ENCODE peak calls at places on chromosomes 3 and 15, in five cellular contexts. H, V, M, B and C are unnamed samples.

GRCh38 chr15:69997701-69998273 is 99.9 kb downstream of the TLE3 start:
- DNase-seq in H (peak; percentile 53), M (peak; percentile 61), V (no peak), B (peak; percentile 61), C (no peak)

GRCh38 chr3:197151562-197151961 is 121.9 kb upstream of the MELTF start:
- DNase-seq in B (peak; percentile 80), M (peak; percentile 76), H (peak; percentile 37), V (no peak), C (no peak)

GRCh38 chr15:82183121-82184031 is 79.2 kb downstream of the EFL1 start:
- DNase-seq in H (peak; percentile 96), V (no peak), B (peak; percentile 35), M (peak; percentile 81), C (no peak)

GRCh38 chr3:53049987-53050386 is 4.1 kb upstream of the SFMBT1 start:
- DNase-seq in V (no peak), H (no peak), M (no peak), B (no peak), C (no peak)

GRCh38 chr3:181726351-181727121 is 14.8 kb downstream of the SOX2 start:
- DNase-seq in M (no peak), V (peak; percentile 67), B (no peak), H (peak; percentile 29), C (no peak)

GRCh38 chr3:182294256-182294655 is 499.0 kb upstream of the ATP11B start:
- DNase-seq in V (no peak), H (peak; percentile 93), M (no peak), B (peak; percentile 32), C (no peak)

GRCh38 chr15:77869021-77869895 is 208.3 kb downstream of the TBC1D2B start:
- DNase-seq in B (peak; percentile 46), V (no peak), H (peak; percentile 21), M (peak; percentile 40), C (peak; percentile 10)

GRCh38 chr3:44993471-44994205 is 17.6 kb downstream of the EXOSC7 start:
- DNase-seq in H (peak; percentile 66), B (peak; percentile 80), V (no peak), M (peak; percentile 79), C (no peak)

GRCh38 chr3:65732060-65732933 is 306.4 kb downstream of the MAGI1 start:
- DNase-seq in H (peak; percentile 35), B (peak; percentile 64), V (peak; percentile 65), M (peak; percentile 84), C (peak; percentile 73)

GRCh38 chr15:90493647-90494046 is 36.1 kb upstream of the CRTC3 start:
- DNase-seq in M (no peak), V (no peak), B (no peak), H (no peak), C (no peak)

GRCh38 chr15:100602822-100603393 is 519 bp downstream of the ASB7 start:
- DNase-seq in V (peak; percentile 54), M (peak; percentile 64), B (peak; percentile 12), H (peak; percentile 29), C (peak; percentile 38)

GRCh38 chr3:122312826-122313225 is 12.2 kb upstream of the CSTA start:
- DNase-seq in M (no peak), V (no peak), B (no peak), H (no peak), C (no peak)

GRCh38 chr3:136463170-136463569 is 213.0 kb downstream of the PCCB start:
- DNase-seq in V (no peak), M (no peak), B (no peak), H (no peak), C (peak; percentile 42)

GRCh38 chr15:99706557-99707303 is 26.5 kb downstream of the LYSMD4 start:
- DNase-seq in M (peak; percentile 42), B (no peak), H (no peak), V (no peak), C (no peak)

GRCh38 chr3:150110097-150110496 is 139.4 kb upstream of the PFN2 start:
- DNase-seq in V (no peak), M (no peak), H (no peak), B (peak; percentile 39), C (no peak)

GRCh38 chr3:115537669-115538068 is 85.6 kb upstream of the GAP43 start:
- DNase-seq in V (no peak), H (no peak), B (no peak), M (peak; percentile 12), C (no peak)

GRCh38 chr15:60507596-60508424 is 28.9 kb upstream of the ICE2 start:
- DNase-seq in H (peak; percentile 45), B (peak; percentile 72), V (peak; percentile 82), M (peak; percentile 74), C (peak; percentile 80)

GRCh38 chr3:191889781-191890180 is 428.8 kb downstream of the PYDC2 start:
- DNase-seq in M (no peak), V (no peak), B (peak; percentile 7), H (peak; percentile 65), C (no peak)

GRCh38 chr15:78681306-78682012 is 40.4 kb upstream of the CHRNB4 start:
- DNase-seq in B (no peak), M (no peak), H (no peak), V (no peak), C (no peak)

GRCh38 chr3:161576733-161577510 is 80.3 kb downstream of the OTOL1 start:
- DNase-seq in M (peak; percentile 3), B (peak; percentile 81), V (no peak), H (no peak), C (no peak)

GRCh38 chr15:58597943-58598828 is 151.3 kb downstream of the ADAM10 start:
- DNase-seq in H (no peak), M (no peak), V (no peak), B (no peak), C (no peak)

GRCh38 chr15:32884136-32884535 is 166.3 kb downstream of the GREM1 start:
- DNase-seq in H (no peak), V (no peak), M (peak; percentile 39), B (no peak), C (no peak)
- H3K9me3 ChIP-seq in H (no peaks in the 10 kb centered on the region), V (no peaks in the 10 kb centered on the region), M (no peaks in the 10 kb centered on the region), B (no peaks in the 10 kb centered on the region), C (no peaks in the 10 kb centered on the region)

GRCh38 chr3:101673953-101674352 is 3.0 kb downstream of the ZBTB11 start:
- DNase-seq in V (no peak), H (no peak), M (no peak), B (no peak), C (no peak)
- H3K9ac ChIP-seq in V (no peak overlapping the region), H (no peak overlapping the region), M (no peak overlapping the region), B (no peak overlapping the region), C (no peak overlapping the region)

GRCh38 chr15:63890617-63891016 is 56.9 kb upstream of the HERC1 start:
- DNase-seq in V (no peak), M (no peak), H (no peak), B (no peak), C (no peak)

GRCh38 chr15:63888146-63888545 is 54.4 kb upstream of the HERC1 start:
- DNase-seq in H (no peak), B (no peak), V (no peak), M (no peak), C (no peak)

GRCh38 chr15:63891079-63891762 is 57.5 kb upstream of the HERC1 start:
- DNase-seq in M (peak; percentile 81), H (peak; percentile 37), V (peak; percentile 69), B (peak; percentile 81), C (peak; percentile 90)

GRCh38 chr15:63888823-63889222 is 55.1 kb upstream of the HERC1 start:
- DNase-seq in B (no peak), H (no peak), M (no peak), V (no peak), C (no peak)

DNA sequence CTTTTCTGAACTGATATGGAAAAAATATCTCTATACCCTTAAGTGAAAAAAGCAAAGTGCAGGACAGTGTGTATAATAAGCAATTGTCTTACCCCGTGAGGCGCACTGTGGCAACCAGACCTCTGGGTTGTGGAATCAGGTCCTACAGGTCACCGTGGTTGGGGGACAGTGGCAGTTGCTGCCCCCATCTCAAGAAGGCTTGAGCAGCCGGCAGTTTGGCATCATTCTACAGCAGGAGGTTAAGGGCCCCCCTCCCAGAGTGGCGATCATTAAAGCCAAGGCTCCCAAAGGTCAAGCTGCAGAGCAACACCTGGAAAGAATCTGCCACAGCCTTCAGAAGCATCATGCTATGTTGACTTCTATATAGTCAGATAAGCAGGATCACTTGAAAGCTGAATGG is 56.1 kb upstream of the HERC1 start:
- DNase-seq in H (no peak), B (no peak), V (no peak), M (no peak), C (no peak)
- H3K79me2 ChIP-seq in H (no peaks in the 10 kb centered on the region), B (no peaks in the 10 kb centered on the region), V (no peaks in the 10 kb centered on the region), M (no peaks in the 10 kb centered on the region), C (no peaks in the 10 kb centered on the region)

DNA sequence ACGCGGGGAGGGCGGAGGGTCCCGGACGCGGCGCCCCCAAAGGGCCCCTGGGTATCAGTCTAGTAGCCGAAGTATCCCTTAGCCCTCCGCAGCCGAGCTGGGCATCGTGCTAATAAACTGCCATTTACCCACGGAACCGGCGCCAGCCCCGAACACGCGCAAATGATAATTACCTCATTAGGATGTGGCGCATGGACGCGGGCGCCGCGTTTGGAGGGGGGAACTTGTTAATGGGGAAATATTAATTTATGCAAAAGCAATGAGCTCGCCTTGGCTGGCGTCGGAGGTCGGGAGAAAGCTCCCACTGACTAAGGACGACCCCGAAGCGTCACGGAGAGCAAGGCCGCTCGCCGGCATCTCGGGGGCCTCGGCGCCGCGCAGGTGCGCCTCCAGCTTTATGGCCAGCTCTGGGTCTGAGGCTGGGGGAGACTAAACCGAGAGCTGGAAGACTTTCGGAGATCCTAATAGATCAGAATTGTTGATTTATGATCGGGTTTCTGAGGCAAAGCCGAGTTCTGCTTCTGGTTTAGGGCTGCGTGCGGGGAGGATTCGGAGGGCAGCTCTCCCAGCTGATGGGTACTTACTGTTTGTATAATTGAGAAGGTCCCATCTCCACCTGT is 474 bp upstream of the FEZF2 start:
- DNase-seq in M (no peak), B (no peak), H (no peak), V (no peak), C (no peak)
- H3K9me3 ChIP-seq in M (no peaks in the 10 kb centered on the region), B (no peaks in the 10 kb centered on the region), H (peaks cover 3% of the 10 kb centered on the region), V (no peaks in the 10 kb centered on the region), C (no peaks in the 10 kb centered on the region)

GRCh38 chr3:112086018-112086854 is at the start of gene C3orf52:
- DNase-seq in V (peak; percentile 84), B (peak; percentile 91), H (peak; percentile 70), M (peak; percentile 92), C (peak; percentile 83)

GRCh38 chr3:112088944-112089343 is 2.8 kb downstream of the C3orf52 start:
- DNase-seq in H (no peak), V (no peak), B (no peak), M (no peak), C (no peak)

GRCh38 chr3:112086857-112087524 is 802 bp downstream of the C3orf52 start:
- DNase-seq in M (peak; percentile 75), H (peak; percentile 57), B (peak; percentile 82), V (no peak), C (no peak)

GRCh38 chr3:112089956-112090898 is 4.0 kb downstream of the C3orf52 start:
- DNase-seq in B (no peak), M (no peak), H (no peak), V (peak; percentile 78), C (peak; percentile 32)

GRCh38 chr3:112087746-112088145 is 1.6 kb downstream of the C3orf52 start:
- DNase-seq in M (no peak), B (no peak), V (no peak), H (no peak), C (no peak)
- H3K9ac ChIP-seq in M (no peak overlapping the region), B (peak overlapping the region; percentile 96), V (no peak overlapping the region), H (peak overlapping the region; percentile 94), C (no peak overlapping the region)